ENCODE peak calls at places on chromosomes 3 and 15, in seven cellular contexts. C is NB4; W is sigmoid colon; M is fibroblast of villous mesenchyme; O is cardiac muscle cell; Q is A673; N is CD8-positive, alpha-beta T cell. S is an unnamed sample.

GRCh38 chr3:111936967-111937366 is 41.9 kb upstream of the ABHD10 start:
- DNase-seq in M (peak; percentile 42), N (no peak), W (no peak), Q (no peak), O (peak; percentile 24), C (no peak), S (peak; percentile 57)

GRCh38 chr3:4584537-4585249 is 91.5 kb downstream of the ITPR1 start:
- DNase-seq in N (no peak), C (peak; percentile 62), O (peak; percentile 80), W (peak; percentile 67), M (peak; percentile 48), Q (no peak), S (no peak)

GRCh38 chr15:88651293-88651692 is 12.5 kb downstream of the ISG20 start:
- DNase-seq in W (peak; percentile 32), Q (no peak), C (no peak), O (no peak), N (no peak), M (no peak), S (peak; percentile 34)

GRCh38 chr15:55255714-55256113 is 33.9 kb downstream of the RAB27A start:
- DNase-seq in O (no peak), C (no peak), Q (no peak), M (peak; percentile 65), W (no peak), N (no peak), S (no peak)

GRCh38 chr3:20185364-20185732 is 658 bp downstream of the SGO1 start:
- DNase-seq in M (peak; percentile 35), Q (no peak), N (no peak), O (peak; percentile 16), W (no peak), C (no peak), S (peak; percentile 1)

GRCh38 chr3:61819861-61820260 is 258.5 kb downstream of the PTPRG start:
- DNase-seq in C (no peak), Q (no peak), N (no peak), W (no peak), M (no peak), O (no peak), S (no peak)

GRCh38 chr3:120420855-120421570 is 29.8 kb downstream of the FSTL1 start:
- DNase-seq in Q (no peak), W (peak; percentile 85), N (no peak), O (peak; percentile 67), C (no peak), M (peak; percentile 70), S (peak; percentile 65)

GRCh38 chr3:94285874-94286273 is 223.0 kb downstream of the NSUN3 start:
- DNase-seq in C (peak; percentile 18), W (no peak), N (no peak), Q (peak; percentile 57), M (peak; percentile 16), O (peak; percentile 2), S (peak; percentile 9)

GRCh38 chr15:101070502-101071273 is 151.5 kb downstream of the LRRK1 start:
- DNase-seq in M (peak; percentile 94), C (peak; percentile 80), O (peak; percentile 88), Q (peak; percentile 73), N (no peak), W (no peak), S (peak; percentile 88)

GRCh38 chr15:40815042-40815678 is 7.9 kb upstream of the DNAJC17 start:
- DNase-seq in O (peak; percentile 75), C (no peak), M (no peak), N (no peak), Q (peak; percentile 36), W (no peak), S (no peak)

GRCh38 chr15:75531041-75531450 is 48.1 kb downstream of the PTPN9 start:
- DNase-seq in C (no peak), N (no peak), Q (peak; percentile 59), W (peak; percentile 83), O (peak; percentile 63), M (peak; percentile 27), S (peak; percentile 61)

GRCh38 chr3:192864943-192865342 is 52.7 kb downstream of the MB21D2 start:
- DNase-seq in W (peak; percentile 67), Q (peak; percentile 49), O (peak; percentile 55), N (no peak), C (no peak), M (peak; percentile 65), S (peak; percentile 55)

GRCh38 chr15:80769471-80770355 is 9.5 kb upstream of the CEMIP start:
- DNase-seq in N (no peak), M (no peak), O (no peak), Q (no peak), C (no peak), W (no peak), S (no peak)

GRCh38 chr15:31158858-31159569 is 57.5 kb upstream of the TRPM1 start:
- DNase-seq in Q (no peak), W (no peak), O (no peak), N (no peak), C (no peak), M (no peak), S (no peak)

GRCh38 chr15:96720251-96720650 is 389.8 kb downstream of the NR2F2 start:
- DNase-seq in M (no peak), C (peak; percentile 96), N (no peak), W (no peak), Q (no peak), O (no peak), S (no peak)

GRCh38 chr15:69375151-69375790 is 38.9 kb upstream of the KIF23 start:
- DNase-seq in N (no peak), W (no peak), M (no peak), O (no peak), C (no peak), Q (no peak), S (no peak)

GRCh38 chr15:57057134-57057930 is 138.9 kb downstream of the TCF12 start:
- DNase-seq in W (no peak), O (no peak), M (no peak), N (no peak), Q (no peak), C (no peak), S (no peak)

GRCh38 chr15:67474405-67475080 is 46.4 kb upstream of the C15orf61 start:
- DNase-seq in O (no peak), M (no peak), W (no peak), C (no peak), Q (no peak), N (no peak), S (no peak)

GRCh38 chr3:160403028-160403545 is 3.6 kb downstream of the SMC4 start:
- DNase-seq in Q (no peak), C (no peak), M (peak; percentile 41), O (peak; percentile 43), W (no peak), N (no peak), S (no peak)

GRCh38 chr15:57735891-57736290 is 29.4 kb downstream of the POLR2M start:
- DNase-seq in W (no peak), N (no peak), M (no peak), Q (no peak), C (no peak), O (no peak), S (no peak)

GRCh38 chr3:189459231-189459630 is 172.0 kb upstream of the TP63 start:
- DNase-seq in N (no peak), W (no peak), M (no peak), O (no peak), Q (no peak), C (no peak), S (no peak)

GRCh38 chr3:194337965-194338753 is 13.0 kb downstream of the CPN2 start:
- DNase-seq in C (no peak), Q (no peak), N (no peak), W (no peak), M (no peak), O (peak; percentile 57), S (peak; percentile 54)

GRCh38 chr3:194339836-194340235 is 11.3 kb downstream of the CPN2 start:
- DNase-seq in N (no peak), C (no peak), M (no peak), Q (no peak), W (no peak), O (no peak), S (no peak)

GRCh38 chr3:194336601-194337355 is 14.3 kb downstream of the CPN2 start:
- DNase-seq in Q (no peak), O (no peak), C (no peak), W (no peak), M (no peak), N (no peak), S (no peak)

GRCh38 chr3:194340757-194341400 is 10.2 kb downstream of the CPN2 start:
- DNase-seq in Q (no peak), C (no peak), M (no peak), N (no peak), W (no peak), O (no peak), S (no peak)

GRCh38 chr3:194339356-194339755 is 11.8 kb downstream of the CPN2 start:
- DNase-seq in W (no peak), O (no peak), M (no peak), N (no peak), C (no peak), Q (no peak), S (no peak)
- TF ChIP-seq CTCF in W (no peak), O (peak; percentile 10), M (no peak), N (no peak), C (peak; percentile 24), Q (peak; percentile 53), S (no peak)

GRCh38 chr3:58342676-58343075 is 10.0 kb downstream of the PXK start:
- DNase-seq in M (no peak), O (no peak), Q (no peak), C (no peak), N (no peak), W (no peak), S (no peak)
- H3K4me3 ChIP-seq in M (no peak overlapping the region), O (no peak overlapping the region), Q (no peak overlapping the region), C (peak overlapping the region; percentile 7), N (no peak overlapping the region), W (no peak overlapping the region), S (no peak overlapping the region)

DNA sequence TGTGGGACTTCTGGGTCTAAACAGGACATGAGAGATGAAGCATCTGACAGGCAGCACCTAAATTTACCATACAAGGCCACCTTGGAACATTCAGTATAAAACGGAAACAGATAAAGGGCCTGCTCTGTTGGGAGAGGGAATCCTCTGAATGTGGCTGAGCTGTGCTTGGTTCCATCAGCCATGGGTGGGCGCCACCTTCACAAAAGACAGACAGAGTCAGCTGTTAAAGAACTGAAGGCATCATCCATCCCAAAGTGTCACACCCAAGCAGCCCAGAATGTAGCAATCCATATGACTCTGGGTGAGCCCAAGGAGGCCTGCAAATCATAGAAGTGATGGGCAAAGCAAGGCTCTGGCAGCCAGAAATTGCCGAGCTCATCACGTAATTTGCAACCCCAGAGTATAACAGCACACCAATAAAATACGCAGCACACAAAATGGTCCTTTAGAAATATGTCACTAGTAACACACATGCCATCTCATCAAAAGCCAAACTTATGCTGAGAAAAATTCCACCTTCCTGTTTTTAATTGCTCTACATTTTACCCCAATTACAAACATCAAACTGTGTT is 24.8 kb upstream of the RBP1 start:
- DNase-seq in W (no peak), N (no peak), M (no peak), C (peak; percentile 3), Q (peak; percentile 73), O (peak; percentile 26), S (no peak)
- TF ChIP-seq CTCF in W (no peak), N (no peak), M (peak; percentile 40), C (no peak), Q (peak; percentile 77), O (peak; percentile 33), S (no peak)

DNA sequence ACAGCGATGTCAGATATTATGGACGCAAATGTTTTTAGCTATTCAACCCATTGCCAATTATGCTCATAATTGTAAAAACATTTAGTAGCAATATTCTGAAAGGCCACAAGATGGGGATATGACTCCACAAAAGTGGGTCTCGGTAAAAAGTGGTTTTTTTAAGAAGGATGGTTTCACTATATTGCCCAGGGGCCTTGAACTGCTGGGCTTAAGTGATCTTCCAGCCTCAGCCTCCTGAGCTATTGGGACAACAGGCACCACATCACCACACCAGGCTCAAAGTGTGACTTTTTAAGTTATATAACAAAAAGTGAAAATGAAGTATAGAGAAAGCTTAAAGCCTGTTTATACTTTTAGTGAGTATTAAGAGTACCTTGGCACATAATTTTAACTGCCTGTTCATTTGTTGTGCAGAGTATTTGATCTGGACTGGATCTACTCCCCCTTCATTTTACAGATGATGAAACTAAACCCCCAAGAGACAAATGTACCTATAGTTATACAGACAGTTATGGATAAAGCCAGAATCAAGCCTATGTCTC is 9.4 kb downstream of the NAA50 start:
- DNase-seq in M (peak; percentile 83), Q (peak; percentile 79), N (no peak), C (peak; percentile 78), W (no peak), O (peak; percentile 79), S (peak; percentile 71)
- H3K4me3 ChIP-seq in M (no peak overlapping the region), Q (no peak overlapping the region), N (no peak overlapping the region), C (no peak overlapping the region), W (no peak overlapping the region), O (no peak overlapping the region), S (no peak overlapping the region)

S was measured in AG10803.